ENCODE peak calls at places on chromosomes 4 and X, in eight cellular contexts. One of them, this sample, is unnamed.

GRCh38 chrX:17535229-17535628 is 160.2 kb downstream of the NHS start:
- DNase-seq in HFF-Myc: no peak
- DNase-seq in cardiac fibroblast: peak
- DNase-seq in fibroblast of lung: peak
- DNase-seq in stomach: peak
- DNase-seq in right lobe of liver: peak
- DNase-seq in GM06990: no peak
- DNase-seq in tibial nerve: no peak
- DNase-seq in this sample: peak

GRCh38 chr4:74056858-74057562 is 18.5 kb upstream of the CXCL3 start:
- DNase-seq in HFF-Myc: no peak
- DNase-seq in cardiac fibroblast: peak
- DNase-seq in fibroblast of lung: peak
- DNase-seq in stomach: no peak
- DNase-seq in right lobe of liver: no peak
- DNase-seq in GM06990: no peak
- DNase-seq in tibial nerve: no peak
- DNase-seq in this sample: no peak

GRCh38 chr4:185958094-185958493 is 110.9 kb upstream of the TLR3 start:
- DNase-seq in HFF-Myc: no peak
- DNase-seq in cardiac fibroblast: no peak
- DNase-seq in fibroblast of lung: no peak
- DNase-seq in stomach: no peak
- DNase-seq in right lobe of liver: no peak
- DNase-seq in GM06990: no peak
- DNase-seq in tibial nerve: no peak
- DNase-seq in this sample: no peak

GRCh38 chr4:22780797-22781196 is 88.1 kb downstream of the GBA3 start:
- DNase-seq in HFF-Myc: no peak
- DNase-seq in cardiac fibroblast: no peak
- DNase-seq in fibroblast of lung: no peak
- DNase-seq in stomach: no peak
- DNase-seq in right lobe of liver: no peak
- DNase-seq in GM06990: no peak
- DNase-seq in tibial nerve: no peak
- DNase-seq in this sample: no peak

GRCh38 chr4:185591679-185592141 is 56.4 kb upstream of the PDLIM3 start:
- DNase-seq in HFF-Myc: no peak
- DNase-seq in cardiac fibroblast: peak
- DNase-seq in fibroblast of lung: peak
- DNase-seq in stomach: no peak
- DNase-seq in right lobe of liver: no peak
- DNase-seq in GM06990: no peak
- DNase-seq in tibial nerve: no peak
- DNase-seq in this sample: no peak

GRCh38 chrX:88940904-88941303 is 193.9 kb downstream of the CPXCR1 start:
- DNase-seq in HFF-Myc: no peak
- DNase-seq in cardiac fibroblast: no peak
- DNase-seq in fibroblast of lung: no peak
- DNase-seq in stomach: no peak
- DNase-seq in right lobe of liver: no peak
- DNase-seq in GM06990: no peak
- DNase-seq in tibial nerve: no peak
- DNase-seq in this sample: no peak

GRCh38 chrX:153657161-153657560 is 10.2 kb downstream of the DUSP9 start:
- DNase-seq in HFF-Myc: no peak
- DNase-seq in cardiac fibroblast: no peak
- DNase-seq in fibroblast of lung: no peak
- DNase-seq in stomach: no peak
- DNase-seq in right lobe of liver: no peak
- DNase-seq in GM06990: no peak
- DNase-seq in tibial nerve: no peak
- DNase-seq in this sample: no peak

GRCh38 chrX:105821471-105822081 is 763 bp upstream of the NRK start:
- DNase-seq in HFF-Myc: no peak
- DNase-seq in cardiac fibroblast: peak
- DNase-seq in fibroblast of lung: peak
- DNase-seq in stomach: no peak
- DNase-seq in right lobe of liver: no peak
- DNase-seq in GM06990: no peak
- DNase-seq in tibial nerve: no peak
- DNase-seq in this sample: no peak

GRCh38 chr4:118352843-118353373 is at the start of gene PRSS12:
- DNase-seq in HFF-Myc: peak
- DNase-seq in cardiac fibroblast: peak
- DNase-seq in fibroblast of lung: peak
- DNase-seq in stomach: peak
- DNase-seq in right lobe of liver: peak
- DNase-seq in GM06990: peak
- DNase-seq in tibial nerve: no peak
- DNase-seq in this sample: peak

GRCh38 chrX:132853040-132853439 is 105.4 kb downstream of the HS6ST2 start:
- DNase-seq in HFF-Myc: no peak
- DNase-seq in cardiac fibroblast: peak
- DNase-seq in fibroblast of lung: peak
- DNase-seq in stomach: no peak
- DNase-seq in right lobe of liver: no peak
- DNase-seq in GM06990: no peak
- DNase-seq in tibial nerve: no peak
- DNase-seq in this sample: no peak

GRCh38 chr4:187656953-187657352 is 338.6 kb upstream of the ZFP42 start:
- DNase-seq in HFF-Myc: no peak
- DNase-seq in cardiac fibroblast: peak
- DNase-seq in fibroblast of lung: peak
- DNase-seq in stomach: no peak
- DNase-seq in right lobe of liver: no peak
- DNase-seq in GM06990: no peak
- DNase-seq in tibial nerve: no peak
- DNase-seq in this sample: no peak

GRCh38 chr4:113646456-113646809 is 115.1 kb downstream of the CAMK2D start:
- DNase-seq in HFF-Myc: no peak
- DNase-seq in cardiac fibroblast: peak
- DNase-seq in fibroblast of lung: peak
- DNase-seq in stomach: no peak
- DNase-seq in right lobe of liver: no peak
- DNase-seq in GM06990: no peak
- DNase-seq in tibial nerve: no peak
- DNase-seq in this sample: no peak

GRCh38 chr4:71974681-71975080 is 57.1 kb upstream of the NPFFR2 start:
- DNase-seq in HFF-Myc: no peak
- DNase-seq in cardiac fibroblast: peak
- DNase-seq in fibroblast of lung: peak
- DNase-seq in stomach: no peak
- DNase-seq in right lobe of liver: no peak
- DNase-seq in GM06990: no peak
- DNase-seq in tibial nerve: no peak
- DNase-seq in this sample: no peak

GRCh38 chr4:835148-836002 is 9.4 kb upstream of the CPLX1 start:
- DNase-seq in HFF-Myc: no peak
- DNase-seq in cardiac fibroblast: no peak
- DNase-seq in fibroblast of lung: no peak
- DNase-seq in stomach: peak
- DNase-seq in right lobe of liver: no peak
- DNase-seq in GM06990: no peak
- DNase-seq in tibial nerve: no peak
- DNase-seq in this sample: no peak

GRCh38 chr4:32135642-32136041 is 1415.5 kb downstream of the PCDH7 start:
- DNase-seq in HFF-Myc: no peak
- DNase-seq in cardiac fibroblast: peak
- DNase-seq in fibroblast of lung: peak
- DNase-seq in stomach: no peak
- DNase-seq in right lobe of liver: no peak
- DNase-seq in GM06990: no peak
- DNase-seq in tibial nerve: no peak
- DNase-seq in this sample: no peak

GRCh38 chr4:110808371-110808878 is 185.5 kb upstream of the PITX2 start:
- DNase-seq in HFF-Myc: no peak
- DNase-seq in cardiac fibroblast: peak
- DNase-seq in fibroblast of lung: peak
- DNase-seq in stomach: no peak
- DNase-seq in right lobe of liver: no peak
- DNase-seq in GM06990: no peak
- DNase-seq in tibial nerve: no peak
- DNase-seq in this sample: no peak

GRCh38 chr4:75658881-75659280 is 14.3 kb downstream of the G3BP2 start:
- DNase-seq in HFF-Myc: no peak
- DNase-seq in cardiac fibroblast: peak
- DNase-seq in fibroblast of lung: peak
- DNase-seq in stomach: no peak
- DNase-seq in right lobe of liver: no peak
- DNase-seq in GM06990: no peak
- DNase-seq in tibial nerve: no peak
- DNase-seq in this sample: no peak

GRCh38 chrX:16444353-16444752 is 205.6 kb upstream of the S100G start:
- DNase-seq in HFF-Myc: no peak
- DNase-seq in cardiac fibroblast: no peak
- DNase-seq in fibroblast of lung: peak
- DNase-seq in stomach: no peak
- DNase-seq in right lobe of liver: no peak
- DNase-seq in GM06990: no peak
- DNase-seq in tibial nerve: no peak
- DNase-seq in this sample: no peak

DNA sequence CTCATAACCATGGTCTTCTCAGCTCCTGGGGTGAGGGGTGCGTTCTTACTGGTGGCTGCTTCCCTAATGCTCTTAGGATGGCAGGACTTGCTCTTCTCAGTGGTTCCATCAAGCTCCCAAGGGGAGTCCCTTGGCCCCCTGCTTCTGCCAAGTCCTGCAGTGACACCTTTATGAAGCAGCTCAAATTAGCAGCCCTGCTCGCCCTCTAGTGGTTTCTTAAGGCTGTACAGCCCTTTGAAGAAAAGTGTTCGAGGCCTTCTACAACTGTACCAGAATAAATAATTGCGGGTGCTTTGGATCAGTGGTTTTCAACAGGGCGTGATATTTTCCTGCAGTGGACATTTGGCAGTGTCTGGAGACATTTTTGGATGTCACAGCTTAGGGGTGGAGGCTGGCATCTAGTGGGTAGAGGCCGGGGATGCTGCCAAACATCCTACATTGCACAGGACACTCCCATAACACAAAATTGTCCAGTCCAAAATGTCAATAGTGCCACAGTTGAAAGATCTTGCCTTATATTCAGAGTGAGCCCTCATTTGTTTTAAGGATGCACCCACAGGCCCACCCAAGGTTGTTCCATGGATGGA is 204.7 kb upstream of the S100G start:
- DNase-seq in HFF-Myc: no peak
- DNase-seq in cardiac fibroblast: peak
- DNase-seq in fibroblast of lung: peak
- DNase-seq in stomach: peak
- DNase-seq in right lobe of liver: no peak
- DNase-seq in GM06990: peak
- DNase-seq in tibial nerve: no peak
- DNase-seq in this sample: peak
- TF ChIP-seq CTCF in HFF-Myc: peak
- TF ChIP-seq CTCF in cardiac fibroblast: peak
- TF ChIP-seq CTCF in fibroblast of lung: peak
- TF ChIP-seq CTCF in stomach: peak
- TF ChIP-seq CTCF in right lobe of liver: peak
- TF ChIP-seq CTCF in GM06990: peak
- TF ChIP-seq CTCF in tibial nerve: peak
- TF ChIP-seq CTCF in this sample: peak

GRCh38 chrX:22533898-22534297 is 261.2 kb downstream of the CBLL2 start:
- DNase-seq in HFF-Myc: no peak
- DNase-seq in cardiac fibroblast: no peak
- DNase-seq in fibroblast of lung: peak
- DNase-seq in stomach: no peak
- DNase-seq in right lobe of liver: no peak
- DNase-seq in GM06990: no peak
- DNase-seq in tibial nerve: no peak
- DNase-seq in this sample: no peak
- TF ChIP-seq CTCF in HFF-Myc: no peak
- TF ChIP-seq CTCF in cardiac fibroblast: no peak
- TF ChIP-seq CTCF in fibroblast of lung: no peak
- TF ChIP-seq CTCF in stomach: no peak
- TF ChIP-seq CTCF in right lobe of liver: no peak
- TF ChIP-seq CTCF in GM06990: no peak
- TF ChIP-seq CTCF in tibial nerve: no peak
- TF ChIP-seq CTCF in this sample: peak

GRCh38 chrX:11683057-11683456 is 17.3 kb upstream of the ARHGAP6 start:
- DNase-seq in HFF-Myc: no peak
- DNase-seq in cardiac fibroblast: no peak
- DNase-seq in fibroblast of lung: no peak
- DNase-seq in stomach: no peak
- DNase-seq in right lobe of liver: no peak
- DNase-seq in GM06990: no peak
- DNase-seq in tibial nerve: no peak
- DNase-seq in this sample: no peak

GRCh38 chrX:11672213-11672612 is 6.5 kb upstream of the ARHGAP6 start:
- DNase-seq in HFF-Myc: no peak
- DNase-seq in cardiac fibroblast: no peak
- DNase-seq in fibroblast of lung: no peak
- DNase-seq in stomach: no peak
- DNase-seq in right lobe of liver: no peak
- DNase-seq in GM06990: no peak
- DNase-seq in tibial nerve: no peak
- DNase-seq in this sample: no peak

GRCh38 chrX:11678174-11678573 is 12.5 kb upstream of the ARHGAP6 start:
- DNase-seq in HFF-Myc: no peak
- DNase-seq in cardiac fibroblast: no peak
- DNase-seq in fibroblast of lung: peak
- DNase-seq in stomach: no peak
- DNase-seq in right lobe of liver: no peak
- DNase-seq in GM06990: no peak
- DNase-seq in tibial nerve: no peak
- DNase-seq in this sample: no peak
- TF ChIP-seq CTCF in HFF-Myc: peak
- TF ChIP-seq CTCF in cardiac fibroblast: peak
- TF ChIP-seq CTCF in fibroblast of lung: peak
- TF ChIP-seq CTCF in stomach: no peak
- TF ChIP-seq CTCF in right lobe of liver: peak
- TF ChIP-seq CTCF in GM06990: peak
- TF ChIP-seq CTCF in tibial nerve: no peak
- TF ChIP-seq CTCF in this sample: peak

GRCh38 chr4:55634417-55635128 is 1.5 kb downstream of the NMU start:
- DNase-seq in HFF-Myc: no peak
- DNase-seq in cardiac fibroblast: no peak
- DNase-seq in fibroblast of lung: no peak
- DNase-seq in stomach: no peak
- DNase-seq in right lobe of liver: no peak
- DNase-seq in GM06990: no peak
- DNase-seq in tibial nerve: no peak
- DNase-seq in this sample: no peak

GRCh38 chr4:55636622-55636999 is 513 bp upstream of the NMU start:
- DNase-seq in HFF-Myc: no peak
- DNase-seq in cardiac fibroblast: no peak
- DNase-seq in fibroblast of lung: no peak
- DNase-seq in stomach: no peak
- DNase-seq in right lobe of liver: no peak
- DNase-seq in GM06990: no peak
- DNase-seq in tibial nerve: no peak
- DNase-seq in this sample: no peak

GRCh38 chr4:55637272-55637820 is 1.2 kb upstream of the NMU start:
- DNase-seq in HFF-Myc: no peak
- DNase-seq in cardiac fibroblast: no peak
- DNase-seq in fibroblast of lung: no peak
- DNase-seq in stomach: no peak
- DNase-seq in right lobe of liver: no peak
- DNase-seq in GM06990: no peak
- DNase-seq in tibial nerve: no peak
- DNase-seq in this sample: no peak

GRCh38 chr4:55635282-55635681 is 816 bp downstream of the NMU start:
- DNase-seq in HFF-Myc: no peak
- DNase-seq in cardiac fibroblast: no peak
- DNase-seq in fibroblast of lung: no peak
- DNase-seq in stomach: no peak
- DNase-seq in right lobe of liver: no peak
- DNase-seq in GM06990: no peak
- DNase-seq in tibial nerve: no peak
- DNase-seq in this sample: no peak

GRCh38 chr4:55635760-55636621 is at the start of gene NMU:
- DNase-seq in HFF-Myc: no peak
- DNase-seq in cardiac fibroblast: peak
- DNase-seq in fibroblast of lung: no peak
- DNase-seq in stomach: peak
- DNase-seq in right lobe of liver: no peak
- DNase-seq in GM06990: peak
- DNase-seq in tibial nerve: no peak
- DNase-seq in this sample: peak
- TF ChIP-seq CTCF in HFF-Myc: no peak
- TF ChIP-seq CTCF in cardiac fibroblast: no peak
- TF ChIP-seq CTCF in fibroblast of lung: no peak
- TF ChIP-seq CTCF in stomach: no peak
- TF ChIP-seq CTCF in right lobe of liver: no peak
- TF ChIP-seq CTCF in GM06990: peak
- TF ChIP-seq CTCF in tibial nerve: no peak
- TF ChIP-seq CTCF in this sample: peak

This sample was measured in GM13977.